ENCODE peak calls at places on chromosome 11, in ten cellular contexts. I is fibroblast of lung, C is stomach, P is PC-3, V is left ventricle myocardium inferior, U is astrocyte of the spinal cord, K is fibroblast of pulmonary artery, F is H9, T is WERI-Rb-1, W is AG04449. L is an unnamed sample.

GRCh38 chr11:97740783-97741151 is 1280.0 kb upstream of the CNTN5 start:
- DNase-seq in I (no peak), C (no peak), P (no peak), V (no peak), U (no peak), K (no peak), F (no peak), T (no peak), W (no peak), L (no peak)

GRCh38 chr11:73262851-73263495 is 9.2 kb upstream of the P2RY6 start:
- DNase-seq in I (peak; percentile 40), C (no peak), P (peak; percentile 66), V (no peak), U (no peak), K (peak; percentile 44), F (peak; percentile 14), T (no peak), W (no peak), L (no peak)

GRCh38 chr11:65973439-65974110 is 12.0 kb downstream of the SART1 start:
- DNase-seq in I (peak; percentile 58), C (no peak), P (peak; percentile 82), V (no peak), U (peak; percentile 13), K (no peak), F (no peak), T (no peak), W (no peak), L (no peak)

GRCh38 chr11:130580372-130580771 is 131.9 kb downstream of the ADAMTS15 start:
- DNase-seq in I (peak; percentile 99), C (no peak), P (peak; percentile 94), V (peak; percentile 53), U (peak; percentile 90), K (peak; percentile 91), F (peak; percentile 76), T (peak; percentile 48), W (no peak), L (no peak)

GRCh38 chr11:46491661-46492331 is 100.2 kb upstream of the CHRM4 start:
- DNase-seq in I (peak; percentile 37), C (no peak), P (no peak), V (no peak), U (no peak), K (no peak), F (no peak), T (no peak), W (no peak), L (no peak)

GRCh38 chr11:17343907-17344306 is 7.7 kb upstream of the NCR3LG1 start:
- DNase-seq in I (peak; percentile 91), C (no peak), P (peak; percentile 57), V (no peak), U (peak; percentile 83), K (peak; percentile 84), F (no peak), T (no peak), W (peak; percentile 53), L (no peak)

GRCh38 chr11:32451808-32452207 is 16.5 kb upstream of the WT1 start:
- DNase-seq in I (no peak), C (no peak), P (no peak), V (peak; percentile 63), U (no peak), K (peak; percentile 94), F (no peak), T (no peak), W (no peak), L (no peak)

GRCh38 chr11:35794850-35795249 is 132.3 kb downstream of the TRIM44 start:
- DNase-seq in I (peak; percentile 83), C (no peak), P (peak; percentile 77), V (no peak), U (peak; percentile 65), K (peak; percentile 32), F (no peak), T (no peak), W (peak; percentile 56), L (no peak)

GRCh38 chr11:67248653-67249052 is 17.6 kb upstream of the GRK2 start:
- DNase-seq in I (peak; percentile 34), C (no peak), P (peak; percentile 99), V (no peak), U (no peak), K (no peak), F (no peak), T (no peak), W (no peak), L (no peak)

GRCh38 chr11:91261513-91261912 is 963.1 kb upstream of the FAT3 start:
- DNase-seq in I (no peak), C (no peak), P (peak; percentile 18), V (no peak), U (no peak), K (no peak), F (no peak), T (no peak), W (no peak), L (no peak)

GRCh38 chr11:60208146-60208895 is 25.4 kb upstream of the MS4A6A start:
- DNase-seq in I (no peak), C (no peak), P (no peak), V (no peak), U (no peak), K (no peak), F (no peak), T (no peak), W (no peak), L (no peak)

DNA sequence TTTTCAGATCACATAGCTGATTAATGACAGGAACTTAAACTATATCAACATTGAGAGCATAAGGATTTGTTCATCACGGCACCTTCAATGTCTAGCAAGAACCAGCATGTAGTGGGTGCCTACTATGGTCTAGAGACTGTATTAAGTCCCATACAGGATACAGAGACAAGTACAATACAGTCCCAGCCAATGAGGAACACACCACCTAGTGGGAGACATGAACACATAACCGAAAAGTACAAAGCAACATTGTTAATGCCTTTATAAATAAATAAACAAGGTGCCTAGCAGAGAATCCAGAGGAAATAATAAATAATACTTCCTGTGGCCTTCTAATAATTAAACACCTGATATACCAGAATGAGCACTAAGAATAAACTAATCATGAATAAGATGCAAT is 87.7 kb upstream of the OPCML start:
- DNase-seq in I (no peak), C (no peak), P (no peak), V (no peak), U (no peak), K (no peak), F (no peak), T (peak; percentile 40), W (no peak), L (no peak)
- TF ChIP-seq CTCF in I (no peak), C (no peak), P (no peak), V (peak; percentile 57), U (no peak), K (no peak), F (peak; percentile 43), T (peak; percentile 40), W (no peak), L (no peak)

DNA sequence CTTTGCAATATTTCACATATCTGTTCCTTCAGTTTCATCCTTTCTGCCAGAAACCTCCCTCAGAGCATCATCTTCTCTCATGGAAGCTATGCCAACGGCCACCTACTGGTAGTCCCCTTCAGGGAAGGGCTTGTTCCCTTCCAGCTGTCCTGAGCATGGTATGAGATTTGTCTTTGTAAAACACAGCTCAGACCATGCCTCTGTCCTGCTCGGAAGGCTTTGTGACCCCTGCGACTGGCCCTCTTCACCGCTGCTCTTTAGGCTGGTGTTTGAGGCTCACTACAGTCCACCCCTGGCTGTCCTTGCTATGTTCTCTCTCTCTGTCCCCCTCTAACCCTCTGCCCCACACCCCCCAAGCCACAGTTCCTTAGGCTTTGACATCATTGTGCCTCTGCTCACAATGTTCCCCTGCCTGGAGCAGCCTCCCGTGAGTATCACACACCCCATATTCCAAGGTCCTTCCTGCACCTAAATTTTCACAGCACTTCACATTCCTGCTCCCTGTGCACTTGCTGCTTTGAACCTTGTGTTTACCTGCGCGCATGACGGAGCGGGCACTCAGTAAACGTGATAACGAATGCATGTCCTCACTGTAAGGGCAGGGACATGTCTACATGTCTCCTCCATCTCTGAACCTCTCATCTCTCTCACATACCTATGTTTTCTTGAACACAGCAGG is 24.0 kb upstream of the ACER3 start:
- DNase-seq in I (no peak), C (peak; percentile 48), P (no peak), V (no peak), U (no peak), K (no peak), F (no peak), T (no peak), W (no peak), L (no peak)
- TF ChIP-seq CTCF in I (peak; percentile 26), C (no peak), P (peak; percentile 51), V (no peak), U (peak; percentile 4), K (peak; percentile 38), F (no peak), T (peak; percentile 9), W (no peak), L (no peak)

DNA sequence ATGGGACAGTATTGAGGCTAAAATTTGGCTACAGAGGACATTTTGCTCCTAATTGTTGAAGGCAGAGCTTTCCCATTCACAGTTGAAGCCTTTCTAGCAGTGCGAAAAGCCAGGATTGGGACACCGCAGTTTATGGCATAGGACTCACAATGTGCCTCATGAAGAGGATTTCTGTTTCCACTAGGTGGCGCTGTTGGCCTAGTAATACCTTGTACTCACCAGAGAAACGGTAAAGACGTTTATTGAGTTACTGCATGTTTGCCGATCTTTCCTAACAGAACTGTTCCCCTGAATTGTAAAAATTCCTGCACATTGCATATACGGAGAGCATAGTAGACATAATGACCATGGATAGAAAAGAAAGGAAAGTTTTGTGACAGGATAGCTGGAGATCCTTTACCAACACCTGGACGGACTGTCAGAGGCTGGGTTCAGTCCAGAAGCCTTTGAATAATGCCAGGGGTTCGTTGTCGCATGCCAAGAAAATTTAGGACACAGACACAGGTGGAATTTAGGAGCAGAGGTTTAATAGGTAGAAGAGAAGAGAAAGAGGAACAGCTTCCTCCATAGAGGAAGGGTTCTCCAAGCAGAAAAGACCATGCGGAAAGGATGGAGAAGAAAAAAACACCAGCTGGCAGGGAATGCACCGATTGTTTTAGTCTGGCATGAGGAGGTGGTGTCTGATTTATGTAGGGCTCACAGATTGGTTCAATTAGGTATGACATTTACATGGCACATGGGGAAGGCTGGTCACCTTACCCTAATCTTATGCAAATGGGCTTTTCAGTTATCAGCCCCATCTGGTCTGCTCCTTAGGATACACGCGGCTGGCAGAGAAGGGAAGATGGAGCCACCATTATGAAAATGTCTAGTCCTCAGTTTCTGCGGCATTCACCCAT is 10.8 kb upstream of the OR51D1 start:
- DNase-seq in I (peak; percentile 41), C (peak; percentile 64), P (peak; percentile 84), V (no peak), U (peak; percentile 66), K (peak; percentile 84), F (peak; percentile 75), T (peak; percentile 74), W (peak; percentile 24), L (peak; percentile 88)
- TF ChIP-seq CTCF in I (peak; percentile 66), C (peak; percentile 47), P (peak; percentile 79), V (peak; percentile 77), U (peak; percentile 57), K (peak; percentile 71), F (peak; percentile 85), T (peak; percentile 76), W (peak; percentile 62), L (peak; percentile 83)

DNA sequence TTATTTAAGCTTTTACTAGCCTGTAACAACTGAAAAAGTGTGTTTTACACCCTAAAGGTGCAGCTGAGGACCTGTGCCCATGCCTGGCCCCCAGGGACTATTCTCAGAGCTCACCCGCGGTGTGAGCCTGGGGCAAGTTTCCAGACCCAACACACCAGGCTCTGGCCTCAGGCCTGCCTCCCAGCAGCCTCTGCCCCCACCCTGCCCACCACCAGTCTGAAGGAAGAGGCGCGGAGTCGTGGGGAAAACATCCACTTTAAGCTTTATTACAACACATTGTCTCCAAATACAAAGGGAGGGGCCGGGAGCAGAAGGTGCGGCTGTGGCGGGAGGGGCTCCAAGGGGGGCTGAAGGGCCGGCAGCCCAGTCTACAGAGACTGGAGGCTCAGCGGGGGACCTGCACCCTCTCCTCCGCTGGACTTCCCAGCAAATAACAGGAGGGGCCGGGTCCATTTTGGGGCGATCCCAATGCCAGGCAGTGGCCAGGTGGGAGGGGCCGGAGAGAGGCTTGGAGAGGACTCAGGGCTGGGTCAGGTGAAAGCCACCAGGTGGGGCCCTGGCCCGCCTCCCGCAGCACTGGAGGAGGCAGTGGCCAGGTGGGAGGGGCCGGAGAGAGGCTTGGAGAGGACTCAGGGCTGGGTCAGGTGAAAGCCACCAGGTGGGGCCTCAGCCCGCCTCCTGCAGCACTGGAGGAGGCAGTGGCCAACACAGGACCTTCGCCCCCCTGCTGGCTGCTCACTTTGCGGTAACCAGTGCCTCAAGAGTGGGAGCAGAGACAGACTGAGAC is 18.1 kb downstream of the DUSP8 start:
- DNase-seq in I (no peak), C (peak; percentile 94), P (peak; percentile 73), V (no peak), U (no peak), K (no peak), F (peak; percentile 91), T (peak; percentile 38), W (no peak), L (no peak)
- TF ChIP-seq CTCF in I (no peak), C (peak; percentile 53), P (peak; percentile 47), V (no peak), U (no peak), K (no peak), F (peak; percentile 55), T (peak; percentile 13), W (no peak), L (no peak)